ENCODE peak calls at places on chromosomes 11 and 22, in six cellular contexts. H, T, N, U, G and M are unnamed samples.
A peak's percentile ranks its signal among the peaks of the same experiment; 100 is the strongest.

GRCh38 chr11:117627259-117627658 is 169.8 kb downstream of the DSCAML1 start:
- DNase-seq in H (no peak), U (no peak), G (no peak), N (no peak), T (no peak), M (no peak)

GRCh38 chr22:45101828-45102227 is 61.9 kb upstream of the NUP50 start:
- DNase-seq in U (peak; percentile 56), N (peak; percentile 57), T (peak; percentile 70), H (peak; percentile 15), G (peak; percentile 80), M (peak; percentile 55)

GRCh38 chr11:27388869-27389268 is 25.9 kb upstream of the CCDC34 start:
- DNase-seq in T (no peak), G (no peak), U (no peak), H (no peak), N (no peak), M (no peak)

GRCh38 chr22:27630754-27631153 is 170.8 kb downstream of the MN1 start:
- DNase-seq in G (no peak), T (no peak), U (no peak), H (no peak), N (no peak), M (no peak)

GRCh38 chr11:62545437-62546243 is 966 bp downstream of the AHNAK start:
- DNase-seq in N (peak; percentile 90), G (peak; percentile 96), T (peak; percentile 84), U (peak; percentile 91), H (peak; percentile 39), M (peak; percentile 91)

GRCh38 chr11:45807792-45808238 is 2.9 kb downstream of the SLC35C1 start:
- DNase-seq in H (no peak), N (no peak), G (no peak), T (no peak), U (no peak), M (no peak)

GRCh38 chr11:60087239-60087638 is 1.2 kb upstream of the MS4A2 start:
- DNase-seq in N (no peak), H (no peak), G (no peak), T (no peak), U (no peak), M (no peak)

GRCh38 chr22:47663615-47664605 is 901.5 kb downstream of the TBC1D22A start:
- DNase-seq in N (no peak), H (no peak), G (no peak), U (no peak), T (no peak), M (no peak)

GRCh38 chr22:31968022-31968421 is 23.7 kb downstream of the YWHAH start:
- DNase-seq in U (no peak), N (no peak), G (no peak), H (no peak), T (no peak), M (no peak)

GRCh38 chr11:76577921-76578654 is 92.5 kb downstream of the LRRC32 start:
- DNase-seq in H (no peak), G (peak; percentile 36), N (no peak), U (no peak), T (no peak), M (no peak)

GRCh38 chr11:2233693-2234455 is 36.5 kb downstream of the ASCL2 start:
- DNase-seq in G (no peak), H (no peak), T (no peak), N (no peak), U (no peak), M (no peak)

GRCh38 chr11:62778441-62778840 is 7.2 kb downstream of the TAF6L start:
- DNase-seq in N (no peak), H (no peak), U (no peak), T (no peak), G (no peak), M (no peak)

GRCh38 chr11:75259711-75260110 is 19.1 kb downstream of the TPBGL start:
- DNase-seq in N (no peak), T (no peak), U (peak; percentile 19), H (no peak), G (peak; percentile 37), M (no peak)

GRCh38 chr11:92423635-92424034 is 199.0 kb downstream of the FAT3 start:
- DNase-seq in H (no peak), N (no peak), U (no peak), T (no peak), G (no peak), M (no peak)

GRCh38 chr11:46523290-46523689 is 70.5 kb downstream of the AMBRA1 start:
- DNase-seq in G (no peak), T (no peak), U (no peak), H (no peak), N (no peak), M (no peak)

GRCh38 chr11:103651341-103651998 is 385.0 kb upstream of the DDI1 start:
- DNase-seq in N (no peak), U (no peak), T (no peak), H (no peak), G (no peak), M (no peak)

GRCh38 chr11:441418-442274 is at the start of gene ANO9:
- DNase-seq in U (peak; percentile 53), G (peak; percentile 59), H (peak; percentile 50), T (peak; percentile 17), N (no peak), M (peak; percentile 80)